ENCODE peak calls at places on chromosomes 1 and 21, in nine cellular contexts. X, P, N, U, T, B, V, Q and E are unnamed samples.

GRCh38 chr1:232211149-232211548 is 418.8 kb downstream of the SIPA1L2 start:
- DNase-seq in X (no peak), P (no peak), N (no peak), U (no peak), T (no peak), B (no peak), V (no peak), Q (peak), E (no peak)

GRCh38 chr1:113809651-113810602 is 2.3 kb downstream of the RSBN1 start:
- DNase-seq in X (no peak), P (no peak), N (no peak), U (no peak), T (no peak), B (no peak), V (no peak), Q (peak), E (peak)

GRCh38 chr1:229035054-229035747 is 235.7 kb upstream of the RAB4A start:
- DNase-seq in X (no peak), P (no peak), N (no peak), U (no peak), T (no peak), B (no peak), V (no peak), Q (no peak), E (peak)

GRCh38 chr1:54885863-54886723 is 902 bp downstream of the DHCR24 start:
- DNase-seq in X (no peak), P (no peak), N (no peak), U (no peak), T (peak), B (no peak), V (no peak), Q (peak), E (no peak)

GRCh38 chr1:45583264-45583665 is 576 bp upstream of the NASP start:
- DNase-seq in X (peak), P (peak), N (peak), U (peak), T (peak), B (peak), V (peak), Q (peak), E (peak)

GRCh38 chr1:150429805-150430204 is 57.4 kb upstream of the TARS2 start:
- DNase-seq in X (no peak), P (no peak), N (no peak), U (no peak), T (no peak), B (no peak), V (no peak), Q (peak), E (no peak)

GRCh38 chr21:33219961-33220360 is 9.8 kb upstream of the IFNAR2 start:
- DNase-seq in X (no peak), P (no peak), N (no peak), U (no peak), T (no peak), B (no peak), V (no peak), Q (no peak), E (no peak)

GRCh38 chr1:207873055-207873890 is 37.7 kb downstream of the CD34 start:
- DNase-seq in X (no peak), P (no peak), N (no peak), U (no peak), T (no peak), B (no peak), V (no peak), Q (no peak), E (peak)

GRCh38 chr21:25557170-25557569 is 50.1 kb downstream of the MRPL39 start:
- DNase-seq in X (no peak), P (no peak), N (no peak), U (no peak), T (no peak), B (no peak), V (no peak), Q (peak), E (no peak)

GRCh38 chr21:26782754-26783153 is 62.5 kb downstream of the ADAMTS1 start:
- DNase-seq in X (no peak), P (no peak), N (no peak), U (no peak), T (no peak), B (no peak), V (no peak), Q (no peak), E (no peak)

GRCh38 chr1:33661791-33662190 is 189.3 kb downstream of the ZSCAN20 start:
- DNase-seq in X (no peak), P (no peak), N (no peak), U (no peak), T (no peak), B (no peak), V (no peak), Q (no peak), E (no peak)

GRCh38 chr1:9658186-9658585 is 6.7 kb downstream of the PIK3CD start:
- DNase-seq in X (no peak), P (no peak), N (no peak), U (no peak), T (no peak), B (no peak), V (no peak), Q (no peak), E (no peak)

GRCh38 chr1:215776336-215776735 is 209.2 kb downstream of the KCTD3 start:
- DNase-seq in X (no peak), P (no peak), N (no peak), U (no peak), T (no peak), B (no peak), V (no peak), Q (no peak), E (no peak)

GRCh38 chr1:197463142-197463541 is 195.1 kb downstream of the CRB1 start:
- DNase-seq in X (no peak), P (no peak), N (no peak), U (no peak), T (no peak), B (no peak), V (no peak), Q (no peak), E (no peak)

GRCh38 chr1:119947468-119947867 is 51.2 kb upstream of the ADAM30 start:
- DNase-seq in X (no peak), P (no peak), N (no peak), U (no peak), T (no peak), B (no peak), V (no peak), Q (no peak), E (no peak)

GRCh38 chr1:185229981-185230380 is 73.0 kb downstream of the SWT1 start:
- DNase-seq in X (no peak), P (no peak), N (no peak), U (no peak), T (no peak), B (no peak), V (no peak), Q (no peak), E (no peak)

GRCh38 chr1:90708236-90708786 is 8.8 kb downstream of the BARHL2 start:
- DNase-seq in X (no peak), P (no peak), N (no peak), U (no peak), T (no peak), B (no peak), V (no peak), Q (no peak), E (no peak)

GRCh38 chr1:90704817-90705216 is 12.3 kb downstream of the BARHL2 start:
- DNase-seq in X (no peak), P (no peak), N (no peak), U (no peak), T (no peak), B (no peak), V (no peak), Q (no peak), E (no peak)

GRCh38 chr1:90707363-90707710 is 9.8 kb downstream of the BARHL2 start:
- DNase-seq in X (no peak), P (no peak), N (no peak), U (no peak), T (no peak), B (no peak), V (no peak), Q (peak), E (no peak)

GRCh38 chr1:90705910-90706309 is 11.2 kb downstream of the BARHL2 start:
- DNase-seq in X (no peak), P (no peak), N (no peak), U (no peak), T (no peak), B (no peak), V (no peak), Q (no peak), E (no peak)

GRCh38 chr1:90706437-90707362 is 10.4 kb downstream of the BARHL2 start:
- DNase-seq in X (no peak), P (no peak), N (no peak), U (no peak), T (no peak), B (no peak), V (no peak), Q (peak), E (peak)
- H3K4me3 ChIP-seq in X (no peak), P (peak), N (no peak), U (peak), T (peak), B (no peak), V (peak), Q (peak), E (peak)

DNA sequence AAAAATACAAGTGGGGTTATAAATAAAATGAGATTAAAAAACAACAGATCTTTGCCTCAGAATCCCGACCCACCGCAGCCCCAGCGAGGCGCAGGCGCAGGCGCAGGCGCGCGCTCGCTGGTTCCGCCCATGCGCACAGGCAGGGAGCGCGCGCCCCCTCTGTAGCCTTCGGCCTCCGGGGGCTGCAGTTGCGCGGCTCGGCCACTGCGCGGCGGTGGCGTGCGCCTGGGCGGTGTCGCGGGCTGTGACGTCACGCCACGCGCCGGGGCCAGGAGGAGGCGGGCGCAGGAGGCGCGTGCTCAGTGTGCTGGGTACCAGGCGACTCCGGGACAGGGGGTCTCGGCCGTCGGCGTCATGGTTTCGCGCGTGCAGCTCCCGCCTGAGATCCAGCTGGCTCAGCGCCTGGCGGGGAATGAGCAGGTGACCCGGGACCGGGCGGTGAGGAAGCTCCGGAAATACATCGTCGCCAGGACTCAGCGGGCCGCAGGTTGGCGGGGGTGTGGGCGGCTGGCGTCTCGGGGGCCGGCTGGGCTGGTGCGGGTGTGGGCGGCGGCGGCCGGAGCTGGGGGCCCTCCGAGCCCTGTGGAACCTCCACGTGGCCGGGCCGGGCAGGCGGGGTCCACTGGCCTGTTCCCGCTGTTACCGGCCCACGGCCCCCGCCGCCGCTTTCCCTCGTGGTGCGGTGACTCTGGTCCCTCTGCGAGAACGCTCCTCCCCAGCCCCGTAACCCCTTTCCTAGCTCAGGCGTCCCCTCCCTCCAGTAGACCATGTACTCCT is at the start of gene RRP1:
- DNase-seq in X (peak), P (peak), N (peak), U (peak), T (peak), B (peak), V (peak), Q (peak), E (peak)
- TF ChIP-seq POLR2A in X (peak), P (peak), N (peak), U (peak), T (peak), B (peak), V (peak), Q (peak), E (peak)

GRCh38 chr1:43061803-43062202 is 103.1 kb upstream of the SLC2A1 start:
- DNase-seq in X (no peak), P (no peak), N (no peak), U (no peak), T (no peak), B (no peak), V (no peak), Q (no peak), E (no peak)
- H3K27ac ChIP-seq in X (no peak), P (no peak), N (no peak), U (no peak), T (no peak), B (no peak), V (no peak), Q (no peak), E (no peak)

GRCh38 chr1:206656936-206657335 is 21.6 kb downstream of the DYRK3 start:
- DNase-seq in X (no peak), P (no peak), N (no peak), U (no peak), T (no peak), B (no peak), V (no peak), Q (no peak), E (no peak)

GRCh38 chr1:206658981-206659273 is 23.6 kb downstream of the DYRK3 start:
- DNase-seq in X (no peak), P (no peak), N (no peak), U (no peak), T (no peak), B (no peak), V (no peak), Q (no peak), E (no peak)

GRCh38 chr1:206660136-206660535 is 24.6 kb upstream of the MAPKAPK2 start:
- DNase-seq in X (no peak), P (no peak), N (no peak), U (no peak), T (no peak), B (no peak), V (no peak), Q (no peak), E (no peak)

GRCh38 chr1:206661161-206661820 is 23.4 kb upstream of the MAPKAPK2 start:
- DNase-seq in X (no peak), P (no peak), N (no peak), U (no peak), T (no peak), B (no peak), V (no peak), Q (no peak), E (no peak)

GRCh38 chr1:206658264-206658980 is 23.1 kb downstream of the DYRK3 start:
- DNase-seq in X (no peak), P (peak), N (no peak), U (no peak), T (no peak), B (no peak), V (no peak), Q (no peak), E (peak)
- H3K4me3 ChIP-seq in X (no peak), P (peak), N (no peak), U (no peak), T (no peak), B (no peak), V (no peak), Q (no peak), E (no peak)

DNA sequence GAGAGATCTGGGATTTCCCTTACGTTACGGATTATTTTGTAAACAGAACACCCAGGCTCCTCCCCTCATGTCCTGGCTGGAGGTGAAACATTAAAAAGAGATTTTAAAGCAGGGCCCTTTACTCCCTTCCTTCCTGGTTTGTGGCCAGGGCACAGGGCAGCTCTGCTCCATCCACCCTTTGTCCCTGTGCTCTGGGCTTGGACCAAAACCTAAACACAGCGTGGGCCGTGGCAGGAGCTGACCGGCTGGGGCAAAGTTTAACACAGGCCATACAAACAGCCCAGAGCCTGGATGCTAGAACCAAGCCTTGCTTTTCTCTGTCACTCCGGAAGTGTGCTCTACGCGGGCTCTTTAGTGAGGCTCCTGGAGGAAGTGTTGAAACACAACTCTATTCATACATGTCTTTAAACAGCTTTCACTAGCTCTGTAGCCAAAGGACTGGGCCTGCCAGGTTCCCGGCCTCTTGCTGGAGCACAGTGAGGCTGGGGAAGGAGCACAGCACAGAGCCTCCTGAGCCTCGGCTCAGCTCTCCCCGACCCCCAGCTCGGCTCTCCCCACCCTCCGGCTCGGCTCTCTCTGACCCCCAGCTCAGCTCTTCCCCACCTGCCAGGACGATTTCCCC is 84.7 kb downstream of the PDE9A start:
- DNase-seq in X (no peak), P (peak), N (peak), U (peak), T (no peak), B (peak), V (no peak), Q (peak), E (peak)
- TF ChIP-seq POLR2A in X (no peak), P (no peak), N (no peak), U (no peak), T (no peak), B (no peak), V (no peak), Q (peak), E (peak)

GRCh38 chr1:203717120-203717519 is 47.9 kb upstream of the LAX1 start:
- DNase-seq in X (no peak), P (no peak), N (no peak), U (no peak), T (no peak), B (no peak), V (no peak), Q (no peak), E (no peak)

GRCh38 chr1:203722925-203723324 is 42.1 kb upstream of the LAX1 start:
- DNase-seq in X (no peak), P (no peak), N (no peak), U (no peak), T (no peak), B (no peak), V (no peak), Q (no peak), E (no peak)

GRCh38 chr1:203720253-203720652 is 44.7 kb upstream of the LAX1 start:
- DNase-seq in X (no peak), P (no peak), N (no peak), U (no peak), T (no peak), B (no peak), V (no peak), Q (peak), E (no peak)
- H3K27ac ChIP-seq in X (no peak), P (no peak), N (no peak), U (no peak), T (no peak), B (no peak), V (no peak), Q (no peak), E (no peak)

GRCh38 chr1:52634111-52634510 is 1.1 kb downstream of the SHISAL2A start:
- DNase-seq in X (no peak), P (no peak), N (no peak), U (no peak), T (no peak), B (no peak), V (no peak), Q (no peak), E (no peak)

GRCh38 chr1:52635321-52636089 is 2.5 kb downstream of the SHISAL2A start:
- DNase-seq in X (no peak), P (no peak), N (no peak), U (no peak), T (no peak), B (no peak), V (no peak), Q (no peak), E (no peak)

GRCh38 chr1:52637946-52638345 is 5.0 kb downstream of the SHISAL2A start:
- DNase-seq in X (no peak), P (no peak), N (no peak), U (no peak), T (no peak), B (no peak), V (no peak), Q (no peak), E (no peak)

GRCh38 chr1:52633291-52633754 is 355 bp downstream of the SHISAL2A start:
- DNase-seq in X (no peak), P (no peak), N (no peak), U (no peak), T (no peak), B (no peak), V (no peak), Q (no peak), E (peak)

GRCh38 chr1:52636701-52637695 is 4.0 kb downstream of the SHISAL2A start:
- DNase-seq in X (no peak), P (no peak), N (no peak), U (no peak), T (no peak), B (no peak), V (no peak), Q (no peak), E (peak)
- H3K4me3 ChIP-seq in X (no peak), P (no peak), N (no peak), U (no peak), T (no peak), B (no peak), V (no peak), Q (no peak), E (no peak)

DNA sequence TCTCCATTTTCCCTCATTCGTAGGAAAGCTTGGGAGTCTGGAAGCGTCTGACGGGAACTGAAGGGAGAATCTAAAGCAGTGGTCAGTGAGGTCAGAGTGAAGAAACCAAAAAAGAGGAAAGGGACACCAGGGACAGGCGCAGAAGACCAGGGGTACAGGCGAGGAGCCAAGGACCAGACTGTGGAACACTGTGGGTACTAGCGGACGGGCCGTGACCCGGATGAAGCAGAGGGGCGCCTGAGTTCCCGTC is 164 bp upstream of the MTX1 start:
- DNase-seq in X (no peak), P (no peak), N (no peak), U (no peak), T (no peak), B (no peak), V (no peak), Q (no peak), E (no peak)
- TF ChIP-seq POLR2A in X (no peak), P (no peak), N (no peak), U (no peak), T (no peak), B (peak), V (no peak), Q (peak), E (no peak)